ENCODE peak calls at places on chromosomes 13 and 19, in five cellular contexts. One of them, this sample, is unnamed.

GRCh38 chr13:44437356-44438233 is 64.0 kb downstream of the SERP2 start:
- DNase-seq in left ventricle myocardium inferior: no peak
- DNase-seq in esophagus squamous epithelium: no peak
- DNase-seq in naive thymus-derived CD4-positive, alpha-beta T cell: peak
- DNase-seq in CD8-positive, alpha-beta memory T cell: no peak
- DNase-seq in this sample: peak

GRCh38 chr13:65854431-65854830 is 1375.7 kb downstream of the PCDH9 start:
- DNase-seq in esophagus squamous epithelium: no peak
- DNase-seq in naive thymus-derived CD4-positive, alpha-beta T cell: no peak
- DNase-seq in left ventricle myocardium inferior: no peak
- DNase-seq in CD8-positive, alpha-beta memory T cell: no peak
- DNase-seq in this sample: no peak

GRCh38 chr19:35495107-35496064 is 5.1 kb upstream of the KRTDAP start:
- DNase-seq in naive thymus-derived CD4-positive, alpha-beta T cell: peak
- DNase-seq in esophagus squamous epithelium: no peak
- DNase-seq in left ventricle myocardium inferior: peak
- DNase-seq in CD8-positive, alpha-beta memory T cell: peak
- DNase-seq in this sample: peak

GRCh38 chr13:76330216-76330615 is 556.0 kb downstream of the KCTD12 start:
- DNase-seq in left ventricle myocardium inferior: no peak
- DNase-seq in CD8-positive, alpha-beta memory T cell: no peak
- DNase-seq in esophagus squamous epithelium: no peak
- DNase-seq in naive thymus-derived CD4-positive, alpha-beta T cell: no peak
- DNase-seq in this sample: no peak

GRCh38 chr13:99971576-99972189 is at the start of gene ZIC5:
- DNase-seq in naive thymus-derived CD4-positive, alpha-beta T cell: no peak
- DNase-seq in CD8-positive, alpha-beta memory T cell: no peak
- DNase-seq in esophagus squamous epithelium: no peak
- DNase-seq in left ventricle myocardium inferior: no peak
- DNase-seq in this sample: no peak

GRCh38 chr19:5559804-5560133 is 8.0 kb downstream of the TINCR start:
- DNase-seq in left ventricle myocardium inferior: no peak
- DNase-seq in esophagus squamous epithelium: no peak
- DNase-seq in naive thymus-derived CD4-positive, alpha-beta T cell: no peak
- DNase-seq in CD8-positive, alpha-beta memory T cell: no peak
- DNase-seq in this sample: no peak

GRCh38 chr13:93714171-93714570 is 487.6 kb downstream of the GPC6 start:
- DNase-seq in left ventricle myocardium inferior: no peak
- DNase-seq in esophagus squamous epithelium: no peak
- DNase-seq in CD8-positive, alpha-beta memory T cell: no peak
- DNase-seq in naive thymus-derived CD4-positive, alpha-beta T cell: no peak
- DNase-seq in this sample: no peak

GRCh38 chr13:45398862-45399261 is 19.3 kb downstream of the SLC25A30 start:
- DNase-seq in CD8-positive, alpha-beta memory T cell: peak
- DNase-seq in naive thymus-derived CD4-positive, alpha-beta T cell: no peak
- DNase-seq in left ventricle myocardium inferior: no peak
- DNase-seq in esophagus squamous epithelium: no peak
- DNase-seq in this sample: no peak

GRCh38 chr19:6963937-6964336 is 57.3 kb downstream of the MBD3L2B start:
- DNase-seq in esophagus squamous epithelium: no peak
- DNase-seq in left ventricle myocardium inferior: no peak
- DNase-seq in naive thymus-derived CD4-positive, alpha-beta T cell: peak
- DNase-seq in CD8-positive, alpha-beta memory T cell: peak
- DNase-seq in this sample: no peak

GRCh38 chr19:2488942-2489731 is 13.2 kb downstream of the GADD45B start:
- DNase-seq in CD8-positive, alpha-beta memory T cell: no peak
- DNase-seq in left ventricle myocardium inferior: peak
- DNase-seq in esophagus squamous epithelium: no peak
- DNase-seq in naive thymus-derived CD4-positive, alpha-beta T cell: no peak
- DNase-seq in this sample: peak

GRCh38 chr19:29549105-29550070 is 23.6 kb downstream of the VSTM2B start:
- DNase-seq in CD8-positive, alpha-beta memory T cell: no peak
- DNase-seq in left ventricle myocardium inferior: no peak
- DNase-seq in naive thymus-derived CD4-positive, alpha-beta T cell: no peak
- DNase-seq in esophagus squamous epithelium: no peak
- DNase-seq in this sample: no peak

GRCh38 chr19:55146078-55146647 is 2.8 kb downstream of the TNNT1 start:
- DNase-seq in esophagus squamous epithelium: no peak
- DNase-seq in naive thymus-derived CD4-positive, alpha-beta T cell: no peak
- DNase-seq in left ventricle myocardium inferior: no peak
- DNase-seq in CD8-positive, alpha-beta memory T cell: no peak
- DNase-seq in this sample: no peak

GRCh38 chr13:81927347-81927746 is 1586.4 kb upstream of the SPRY2 start:
- DNase-seq in left ventricle myocardium inferior: no peak
- DNase-seq in naive thymus-derived CD4-positive, alpha-beta T cell: no peak
- DNase-seq in CD8-positive, alpha-beta memory T cell: no peak
- DNase-seq in esophagus squamous epithelium: no peak
- DNase-seq in this sample: no peak

GRCh38 chr19:44303976-44304568 is 753 bp downstream of the ZNF235 start:
- DNase-seq in esophagus squamous epithelium: no peak
- DNase-seq in left ventricle myocardium inferior: no peak
- DNase-seq in CD8-positive, alpha-beta memory T cell: no peak
- DNase-seq in naive thymus-derived CD4-positive, alpha-beta T cell: no peak
- DNase-seq in this sample: peak

GRCh38 chr19:45428385-45429231 is 4.9 kb upstream of the ERCC1 start:
- DNase-seq in CD8-positive, alpha-beta memory T cell: peak
- DNase-seq in left ventricle myocardium inferior: peak
- DNase-seq in esophagus squamous epithelium: no peak
- DNase-seq in naive thymus-derived CD4-positive, alpha-beta T cell: no peak
- DNase-seq in this sample: no peak

GRCh38 chr19:1173160-1173844 is 766 bp downstream of the SBNO2 start:
- DNase-seq in esophagus squamous epithelium: no peak
- DNase-seq in naive thymus-derived CD4-positive, alpha-beta T cell: no peak
- DNase-seq in left ventricle myocardium inferior: no peak
- DNase-seq in CD8-positive, alpha-beta memory T cell: no peak
- DNase-seq in this sample: peak

GRCh38 chr13:25169356-25169755 is 2.7 kb downstream of the AMER2 start:
- DNase-seq in left ventricle myocardium inferior: no peak
- DNase-seq in esophagus squamous epithelium: no peak
- DNase-seq in CD8-positive, alpha-beta memory T cell: no peak
- DNase-seq in naive thymus-derived CD4-positive, alpha-beta T cell: no peak
- DNase-seq in this sample: no peak

GRCh38 chr19:55370305-55370988 is at the start of gene IL11:
- DNase-seq in left ventricle myocardium inferior: no peak
- DNase-seq in CD8-positive, alpha-beta memory T cell: no peak
- DNase-seq in naive thymus-derived CD4-positive, alpha-beta T cell: no peak
- DNase-seq in esophagus squamous epithelium: no peak
- DNase-seq in this sample: no peak

GRCh38 chr13:70829748-70830147 is 721.5 kb upstream of the KLHL1 start:
- DNase-seq in left ventricle myocardium inferior: no peak
- DNase-seq in naive thymus-derived CD4-positive, alpha-beta T cell: no peak
- DNase-seq in esophagus squamous epithelium: no peak
- DNase-seq in CD8-positive, alpha-beta memory T cell: no peak
- DNase-seq in this sample: no peak

GRCh38 chr19:55408320-55408836 is 790 bp upstream of the UBE2S start:
- DNase-seq in esophagus squamous epithelium: no peak
- DNase-seq in left ventricle myocardium inferior: no peak
- DNase-seq in naive thymus-derived CD4-positive, alpha-beta T cell: no peak
- DNase-seq in CD8-positive, alpha-beta memory T cell: no peak
- DNase-seq in this sample: no peak

GRCh38 chr19:1923319-1923718 is 17.7 kb upstream of the CSNK1G2 start:
- DNase-seq in esophagus squamous epithelium: no peak
- DNase-seq in naive thymus-derived CD4-positive, alpha-beta T cell: peak
- DNase-seq in CD8-positive, alpha-beta memory T cell: no peak
- DNase-seq in left ventricle myocardium inferior: no peak
- DNase-seq in this sample: no peak

GRCh38 chr19:40178756-40179155 is 12.5 kb upstream of the MAP3K10 start:
- DNase-seq in left ventricle myocardium inferior: no peak
- DNase-seq in naive thymus-derived CD4-positive, alpha-beta T cell: no peak
- DNase-seq in esophagus squamous epithelium: no peak
- DNase-seq in CD8-positive, alpha-beta memory T cell: no peak
- DNase-seq in this sample: no peak

GRCh38 chr19:28920269-28921066 is 292.5 kb downstream of the UQCRFS1 start:
- DNase-seq in CD8-positive, alpha-beta memory T cell: no peak
- DNase-seq in esophagus squamous epithelium: no peak
- DNase-seq in naive thymus-derived CD4-positive, alpha-beta T cell: no peak
- DNase-seq in left ventricle myocardium inferior: no peak
- DNase-seq in this sample: no peak

GRCh38 chr13:26575244-26575643 is 17.8 kb downstream of the WASF3 start:
- DNase-seq in esophagus squamous epithelium: no peak
- DNase-seq in naive thymus-derived CD4-positive, alpha-beta T cell: no peak
- DNase-seq in left ventricle myocardium inferior: no peak
- DNase-seq in CD8-positive, alpha-beta memory T cell: no peak
- DNase-seq in this sample: no peak

DNA sequence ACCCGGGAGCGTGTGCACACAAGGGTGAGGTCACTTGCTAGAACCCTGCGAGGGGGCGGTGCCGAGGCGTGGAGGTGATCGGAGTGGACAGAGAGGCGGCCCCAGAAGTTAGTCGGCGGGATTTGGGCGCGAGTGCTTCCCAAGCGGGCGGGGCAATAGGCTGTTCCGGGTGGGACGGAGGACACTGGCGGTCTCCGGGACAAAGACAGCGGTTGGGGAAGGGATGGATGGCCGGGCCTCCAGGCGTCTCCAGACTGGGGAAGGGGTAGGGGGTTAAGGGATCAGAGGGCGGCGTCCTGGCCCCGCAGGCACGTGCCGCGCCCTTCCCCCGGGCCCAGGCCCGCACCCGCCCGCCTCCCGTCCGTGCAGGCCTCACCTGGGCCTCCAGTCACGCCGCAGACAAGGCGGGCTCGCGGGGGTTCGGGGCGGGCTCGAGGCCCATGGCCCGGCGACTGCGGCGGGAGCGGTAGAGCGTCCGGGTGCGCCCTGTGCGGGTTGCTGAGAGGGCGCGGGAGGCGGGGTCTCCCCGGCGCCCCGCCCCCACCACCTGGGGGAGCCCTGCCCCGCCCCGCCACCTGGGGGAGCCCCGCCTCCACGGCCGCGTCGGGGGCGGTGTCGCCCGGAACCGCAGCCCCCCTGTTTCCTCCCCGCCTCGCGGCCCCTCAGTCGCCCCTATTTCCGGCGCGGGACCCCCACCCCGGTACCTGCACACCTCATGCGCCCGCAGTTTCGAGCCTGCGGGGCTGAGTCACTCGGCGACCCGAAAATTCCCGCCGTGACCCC is at the start of gene LPAR2:
- DNase-seq in CD8-positive, alpha-beta memory T cell: peak
- DNase-seq in naive thymus-derived CD4-positive, alpha-beta T cell: peak
- DNase-seq in left ventricle myocardium inferior: no peak
- DNase-seq in esophagus squamous epithelium: no peak
- DNase-seq in this sample: peak
- H3K4me3 ChIP-seq in CD8-positive, alpha-beta memory T cell: peak
- H3K4me3 ChIP-seq in naive thymus-derived CD4-positive, alpha-beta T cell: peak
- H3K4me3 ChIP-seq in left ventricle myocardium inferior: peak
- H3K4me3 ChIP-seq in esophagus squamous epithelium: peak
- H3K4me3 ChIP-seq in this sample: peak

DNA sequence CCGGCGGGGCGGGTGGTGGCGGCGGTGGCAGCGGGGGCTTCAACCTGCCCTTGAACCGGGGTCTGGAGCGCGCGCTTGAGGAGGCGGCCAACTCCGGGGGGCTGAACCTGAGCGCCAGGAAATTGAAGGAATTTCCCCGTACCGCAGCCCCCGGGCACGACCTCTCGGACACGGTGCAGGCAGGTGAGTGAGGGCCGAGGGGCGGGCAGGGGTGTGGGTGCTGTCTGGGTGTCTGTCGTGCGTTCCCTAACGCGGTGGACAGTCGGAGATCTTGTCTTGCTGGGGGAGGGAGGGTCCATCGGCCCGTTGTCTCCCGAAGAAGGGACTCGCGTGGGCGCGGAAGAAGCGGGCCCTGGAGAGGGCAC is 533 bp downstream of the LRCH1 start:
- DNase-seq in naive thymus-derived CD4-positive, alpha-beta T cell: no peak
- DNase-seq in esophagus squamous epithelium: no peak
- DNase-seq in left ventricle myocardium inferior: no peak
- DNase-seq in CD8-positive, alpha-beta memory T cell: no peak
- DNase-seq in this sample: no peak
- H3K27ac ChIP-seq in naive thymus-derived CD4-positive, alpha-beta T cell: peak
- H3K27ac ChIP-seq in esophagus squamous epithelium: peak
- H3K27ac ChIP-seq in left ventricle myocardium inferior: peak
- H3K27ac ChIP-seq in CD8-positive, alpha-beta memory T cell: peak
- H3K27ac ChIP-seq in this sample: peak

DNA sequence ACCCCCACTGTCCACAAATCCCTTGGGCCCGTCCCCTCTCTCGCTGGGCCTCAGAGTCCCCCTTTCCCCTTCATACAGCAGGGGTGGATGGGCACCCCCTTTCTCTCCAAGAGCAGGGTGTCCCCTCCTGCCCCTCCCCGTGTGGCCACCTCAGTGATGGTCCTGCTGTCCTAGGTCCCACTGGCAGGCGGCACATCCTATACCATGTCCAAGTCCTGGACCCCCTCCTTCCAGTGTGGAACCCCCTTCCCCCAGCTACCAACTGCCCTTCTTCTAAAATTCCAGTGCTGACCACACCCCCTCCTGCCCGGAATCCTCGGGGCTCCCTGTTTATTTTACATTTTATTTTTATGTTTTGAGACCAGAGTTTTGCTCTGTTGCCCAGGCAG is 812 bp upstream of the CPAMD8 start:
- DNase-seq in naive thymus-derived CD4-positive, alpha-beta T cell: no peak
- DNase-seq in esophagus squamous epithelium: no peak
- DNase-seq in CD8-positive, alpha-beta memory T cell: no peak
- DNase-seq in left ventricle myocardium inferior: no peak
- DNase-seq in this sample: no peak
- H3K4me3 ChIP-seq in naive thymus-derived CD4-positive, alpha-beta T cell: no peak
- H3K4me3 ChIP-seq in esophagus squamous epithelium: no peak
- H3K4me3 ChIP-seq in CD8-positive, alpha-beta memory T cell: no peak
- H3K4me3 ChIP-seq in left ventricle myocardium inferior: peak
- H3K4me3 ChIP-seq in this sample: no peak

GRCh38 chr13:113860051-113860471 is 3.8 kb downstream of the GAS6 start:
- DNase-seq in naive thymus-derived CD4-positive, alpha-beta T cell: no peak
- DNase-seq in esophagus squamous epithelium: no peak
- DNase-seq in left ventricle myocardium inferior: no peak
- DNase-seq in CD8-positive, alpha-beta memory T cell: no peak
- DNase-seq in this sample: peak
- H3K27ac ChIP-seq in naive thymus-derived CD4-positive, alpha-beta T cell: no peak
- H3K27ac ChIP-seq in esophagus squamous epithelium: peak
- H3K27ac ChIP-seq in left ventricle myocardium inferior: peak
- H3K27ac ChIP-seq in CD8-positive, alpha-beta memory T cell: peak
- H3K27ac ChIP-seq in this sample: peak

GRCh38 chr13:32737679-32738078 is 151.4 kb downstream of the PDS5B start:
- DNase-seq in CD8-positive, alpha-beta memory T cell: no peak
- DNase-seq in naive thymus-derived CD4-positive, alpha-beta T cell: no peak
- DNase-seq in esophagus squamous epithelium: no peak
- DNase-seq in left ventricle myocardium inferior: no peak
- DNase-seq in this sample: peak
- H3K4me3 ChIP-seq in CD8-positive, alpha-beta memory T cell: peak
- H3K4me3 ChIP-seq in naive thymus-derived CD4-positive, alpha-beta T cell: peak
- H3K4me3 ChIP-seq in esophagus squamous epithelium: peak
- H3K4me3 ChIP-seq in left ventricle myocardium inferior: peak
- H3K4me3 ChIP-seq in this sample: no peak

DNA sequence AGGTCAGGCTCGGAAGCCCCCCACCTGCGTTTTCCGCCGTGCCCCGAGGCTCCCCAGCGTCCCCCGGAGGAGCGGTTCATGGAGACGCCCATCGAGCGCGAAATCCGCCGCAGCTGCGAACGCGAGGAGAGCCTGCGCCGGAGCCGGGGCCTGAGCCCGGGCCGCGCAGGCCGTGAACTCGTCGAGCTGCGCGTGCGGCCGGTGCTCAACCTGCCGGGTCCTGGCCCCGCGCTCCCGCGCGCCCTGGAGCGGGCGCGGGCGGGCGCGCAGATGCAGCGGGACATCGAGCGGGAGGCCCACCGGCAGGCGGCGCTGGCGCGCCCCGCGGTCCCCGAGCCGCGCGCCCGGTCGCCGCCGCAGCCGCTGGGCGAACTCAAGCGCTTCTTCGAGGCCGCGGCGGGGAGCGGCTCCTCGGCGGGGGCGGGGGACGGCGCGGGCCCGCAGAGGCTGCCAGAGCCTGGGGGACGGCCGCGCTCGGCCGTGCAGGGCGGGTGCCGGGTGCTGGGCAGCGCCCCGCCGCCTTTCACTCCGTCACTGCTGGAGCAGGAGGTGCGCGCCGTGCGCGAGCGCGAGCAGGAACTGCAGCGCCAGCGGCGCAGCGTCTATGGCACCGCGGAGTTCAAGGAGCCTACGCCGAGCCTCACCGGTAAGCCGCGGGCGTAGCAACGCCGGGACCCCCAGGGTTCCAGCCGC is 792 bp downstream of the MISP3 start:
- DNase-seq in left ventricle myocardium inferior: peak
- DNase-seq in esophagus squamous epithelium: no peak
- DNase-seq in naive thymus-derived CD4-positive, alpha-beta T cell: peak
- DNase-seq in CD8-positive, alpha-beta memory T cell: peak
- DNase-seq in this sample: peak
- H3K27ac ChIP-seq in left ventricle myocardium inferior: peak
- H3K27ac ChIP-seq in esophagus squamous epithelium: peak
- H3K27ac ChIP-seq in naive thymus-derived CD4-positive, alpha-beta T cell: peak
- H3K27ac ChIP-seq in CD8-positive, alpha-beta memory T cell: peak
- H3K27ac ChIP-seq in this sample: peak

This sample was measured in small intestine.